ENCODE peak calls at places on chromosomes 6 and 20, in seven cellular contexts. C is fibroblast of lung, I is HepG2, Y is neural progenitor cell, Z is GM23338, G is IMR-90, U is HCT116. B is an unnamed sample. For H3K4me1, the result is how much of the 10 kb centered on the place peaks cover.

GRCh38 chr6:157530126-157530525 is 149.1 kb downstream of the ZDHHC14 start:
- DNase-seq in Z (no peak), G (no peak), U (no peak), I (no peak), Y (no peak), C (no peak), B (no peak)

GRCh38 chr6:131807321-131807643 is 538 bp upstream of the ENPP1 start:
- DNase-seq in G (no peak), Y (no peak), C (no peak), U (no peak), Z (no peak), I (no peak), B (no peak)

GRCh38 chr6:145699462-145699861 is 35.9 kb downstream of the EPM2A start:
- DNase-seq in I (no peak), Y (no peak), Z (no peak), G (peak), U (no peak), C (peak), B (no peak)

GRCh38 chr20:24705486-24705885 is 236.1 kb downstream of the SYNDIG1 start:
- DNase-seq in U (no peak), C (no peak), Y (no peak), Z (no peak), I (no peak), G (no peak), B (no peak)

GRCh38 chr20:8809107-8809953 is 259.6 kb upstream of the PLCB4 start:
- DNase-seq in U (no peak), C (no peak), G (no peak), I (peak), Z (peak), Y (no peak), B (no peak)

GRCh38 chr20:840858-841567 is 7.5 kb downstream of the FAM110A start:
- DNase-seq in G (no peak), U (no peak), C (peak), I (peak), Z (peak), Y (peak), B (no peak)

GRCh38 chr6:106097368-106098231 is 11.5 kb downstream of the PRDM1 start:
- DNase-seq in U (no peak), Y (no peak), C (peak), I (no peak), Z (no peak), G (peak), B (peak)

GRCh38 chr20:50110141-50111047 is 2.6 kb downstream of the UBE2V1 start:
- DNase-seq in G (no peak), Y (no peak), I (peak), C (peak), Z (no peak), U (no peak), B (peak)

GRCh38 chr6:135159531-135159930 is 21.6 kb upstream of the MYB start:
- DNase-seq in U (no peak), G (no peak), C (no peak), Y (no peak), Z (no peak), I (no peak), B (peak)

DNA sequence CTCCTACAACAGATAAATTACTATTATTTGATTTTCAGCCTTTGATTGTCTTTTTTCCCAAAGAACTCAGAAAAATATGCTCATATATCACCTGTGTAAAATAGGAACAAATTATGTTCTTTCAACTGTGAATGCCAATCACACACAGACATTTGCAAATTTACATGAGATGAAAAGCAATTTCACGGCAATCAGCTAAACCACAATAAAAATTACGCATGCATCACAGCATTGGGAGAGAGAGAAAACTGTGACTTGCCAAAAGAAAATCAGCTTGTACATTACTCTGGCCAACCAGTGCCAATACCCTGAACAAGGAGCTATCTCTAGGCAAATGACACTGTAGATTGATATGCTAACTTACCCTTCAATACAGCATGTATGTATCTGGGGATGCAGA is 515.6 kb downstream of the EYS start:
- DNase-seq in U (no peak), C (no peak), G (no peak), Z (peak), I (no peak), Y (no peak), B (no peak)
- H2AFZ ChIP-seq in U (no peak), C (no peak), G (no peak), Z (no peak), I (no peak), Y (peak), B (no peak)

GRCh38 chr6:77105091-77105490 is 358.2 kb downstream of the HTR1B start:
- DNase-seq in I (no peak), C (no peak), Z (no peak), U (no peak), Y (no peak), G (no peak), B (no peak)

GRCh38 chr6:77106992-77107391 is 356.3 kb downstream of the HTR1B start:
- DNase-seq in I (no peak), G (no peak), Z (no peak), U (no peak), Y (no peak), C (no peak), B (no peak)
- TF ChIP-seq CTCF in I (no peak), G (no peak), Z (no peak), U (no peak), Y (no peak), C (no peak), B (no peak)

DNA sequence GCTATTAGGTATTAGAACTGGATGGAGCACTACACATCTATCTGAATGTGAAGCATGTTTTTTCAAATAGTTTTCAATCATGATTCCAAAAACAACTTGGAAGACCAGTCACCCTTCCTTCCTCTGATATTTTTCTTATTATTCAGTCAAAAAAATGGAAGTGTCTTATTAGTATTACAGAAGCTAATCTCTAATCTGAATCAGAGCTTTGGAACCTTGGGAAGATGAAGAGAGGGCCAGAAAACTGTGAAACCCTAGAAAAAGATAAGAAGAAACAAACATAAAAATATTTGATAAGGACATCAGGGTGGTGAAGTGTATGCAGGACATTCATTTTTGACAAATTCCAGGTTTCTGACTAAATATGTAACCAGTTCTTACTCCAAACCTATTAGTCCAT is 166.3 kb upstream of the PRSS16 start:
- DNase-seq in Y (no peak), U (no peak), G (no peak), C (no peak), Z (no peak), I (no peak), B (no peak)
- H3K4me1 ChIP-seq in Y (under half), U (under half), G (under half), C (under half), Z (under half), I (under half), B (under half)

DNA sequence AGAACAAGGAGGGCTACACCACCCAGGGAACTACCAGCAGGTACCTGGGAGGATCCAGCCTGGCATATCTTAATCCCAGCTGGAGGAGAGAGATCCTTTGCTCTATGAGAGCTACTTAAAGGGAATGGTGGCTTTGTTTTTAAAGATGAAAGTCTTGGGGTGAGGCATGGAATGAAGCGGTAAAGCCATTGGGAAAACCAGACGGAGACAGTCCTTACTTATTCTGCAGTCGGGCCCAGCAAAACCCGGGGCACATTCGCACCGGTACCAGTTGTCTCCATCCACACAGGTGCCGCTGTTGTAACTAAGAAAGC is 30.3 kb downstream of the JAG1 start:
- DNase-seq in I (no peak), G (no peak), Z (no peak), Y (no peak), C (no peak), U (no peak), B (no peak)
- H2AFZ ChIP-seq in I (no peak), G (no peak), Z (no peak), Y (no peak), C (no peak), U (no peak), B (no peak)

GRCh38 chr6:111994791-111995190 is 59.1 kb upstream of the CCN6 start:
- DNase-seq in Z (no peak), G (no peak), I (no peak), U (no peak), C (no peak), Y (no peak), B (no peak)

GRCh38 chr6:111997863-111998191 is 56.1 kb upstream of the CCN6 start:
- DNase-seq in U (no peak), I (no peak), Y (no peak), G (no peak), C (no peak), Z (no peak), B (no peak)

GRCh38 chr6:111995409-111995808 is 58.5 kb upstream of the CCN6 start:
- DNase-seq in U (no peak), C (peak), I (no peak), G (no peak), Z (no peak), Y (no peak), B (no peak)

GRCh38 chr6:111996159-111996558 is 57.7 kb upstream of the CCN6 start:
- DNase-seq in Z (no peak), Y (no peak), I (no peak), G (no peak), C (no peak), U (no peak), B (peak)

GRCh38 chr6:111997078-111997862 is 56.6 kb upstream of the CCN6 start:
- DNase-seq in C (peak), G (peak), I (peak), U (peak), Z (peak), Y (peak), B (peak)
- TF ChIP-seq CTCF in C (peak), G (peak), I (peak), U (peak), Z (peak), Y (peak), B (peak)

GRCh38 chr20:33918662-33919061 is 75.0 kb upstream of the RALY start:
- DNase-seq in C (no peak), Y (no peak), G (no peak), I (no peak), Z (no peak), U (no peak), B (no peak)

GRCh38 chr20:33922224-33922623 is 71.5 kb upstream of the RALY start:
- DNase-seq in C (peak), Y (no peak), I (no peak), Z (no peak), U (no peak), G (no peak), B (no peak)

GRCh38 chr20:33917813-33918525 is 75.7 kb upstream of the RALY start:
- DNase-seq in U (no peak), Y (no peak), C (no peak), Z (no peak), I (no peak), G (no peak), B (no peak)

GRCh38 chr20:33915726-33916331 is 77.9 kb upstream of the RALY start:
- DNase-seq in C (no peak), Y (peak), G (no peak), U (peak), I (peak), Z (peak), B (peak)

GRCh38 chr20:33919653-33920052 is 74.1 kb upstream of the RALY start:
- DNase-seq in C (no peak), U (no peak), Y (no peak), I (no peak), G (no peak), Z (no peak), B (no peak)
- H3K4me1 ChIP-seq in C (under half), U (under half), Y (under half), I (under half), G (under half), Z (under half), B (under half)

GRCh38 chr20:11378252-11378651 is 539.4 kb upstream of the BTBD3 start:
- DNase-seq in I (no peak), U (no peak), G (no peak), Y (no peak), Z (peak), C (no peak), B (no peak)

GRCh38 chr20:11376998-11377397 is 540.7 kb upstream of the BTBD3 start:
- DNase-seq in C (peak), Y (no peak), Z (no peak), I (no peak), U (no peak), G (peak), B (no peak)

GRCh38 chr20:11379257-11380011 is 538.3 kb upstream of the BTBD3 start:
- DNase-seq in Z (peak), C (no peak), U (no peak), I (peak), G (no peak), Y (peak), B (no peak)

GRCh38 chr20:11376406-11376805 is 541.3 kb upstream of the BTBD3 start:
- DNase-seq in C (no peak), U (no peak), Y (no peak), I (no peak), G (peak), Z (no peak), B (no peak)

DNA sequence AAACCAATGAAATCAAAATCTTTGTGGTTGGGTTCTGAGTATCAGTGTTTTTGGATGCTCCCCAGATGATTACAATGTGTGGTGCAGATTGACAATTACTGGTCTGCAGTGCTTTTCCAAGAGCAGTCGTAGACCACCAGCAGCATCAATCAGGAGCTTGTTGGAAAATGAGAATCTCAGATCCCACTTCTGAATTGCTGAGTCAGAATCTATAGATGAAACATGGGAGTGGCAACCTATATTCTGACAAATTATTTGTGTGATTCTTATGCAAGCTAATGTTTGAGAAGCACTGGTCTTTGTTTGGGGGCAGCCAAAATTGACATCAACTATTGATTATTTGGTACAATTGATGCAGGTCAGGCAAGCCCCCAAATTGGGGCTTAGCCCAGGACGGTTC is 539.9 kb upstream of the BTBD3 start:
- DNase-seq in I (no peak), U (no peak), Y (no peak), C (no peak), G (no peak), Z (no peak), B (no peak)
- H2AFZ ChIP-seq in I (no peak), U (no peak), Y (no peak), C (no peak), G (no peak), Z (peak), B (no peak)

DNA sequence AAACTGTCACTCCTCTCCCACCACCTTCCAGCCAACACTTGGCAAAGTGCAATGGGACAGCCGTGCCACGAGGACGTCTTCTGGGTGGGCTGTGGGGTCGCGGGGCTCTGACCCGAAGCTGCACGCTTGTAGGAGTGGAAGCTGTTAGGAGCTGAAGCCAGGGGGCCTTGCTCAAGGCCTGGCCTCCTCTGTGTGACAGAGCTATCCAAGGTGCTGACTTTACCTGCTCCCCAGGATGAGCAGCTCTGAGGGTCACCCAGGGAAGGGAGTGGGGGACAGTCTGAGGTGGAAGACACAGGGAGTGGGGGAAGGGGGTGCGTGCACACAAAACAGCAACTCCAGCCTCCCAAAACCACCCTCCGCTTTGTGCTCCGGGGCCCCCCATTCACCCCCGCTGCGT is 17.5 kb upstream of the CHRNA4 start:
- DNase-seq in Z (peak), U (no peak), G (no peak), Y (peak), I (no peak), C (no peak), B (peak)
- TF ChIP-seq CTCF in Z (peak), U (no peak), G (no peak), Y (peak), I (peak), C (no peak), B (no peak)

GRCh38 chr20:31919756-31920155 is 32.1 kb downstream of the PDRG1 start:
- DNase-seq in Z (no peak), C (no peak), I (no peak), G (no peak), U (no peak), Y (no peak), B (no peak)
- H3K4me1 ChIP-seq in Z (under half), C (under half), I (under half), G (under half), U (under half), Y (under half), B (under half)